ENCODE peak calls at places on chromosomes 6 and 20, in four cellular contexts. One of them, this sample, is unnamed.

GRCh38 chr6:18226451-18226850 is 37.9 kb downstream of the DEK start:
- DNase-seq in pancreas: no peak
- DNase-seq in H1: no peak
- DNase-seq in cardiac fibroblast: peak; percentile 26
- DNase-seq in this sample: no peak

GRCh38 chr6:25660512-25660911 is 8.5 kb downstream of the SCGN start:
- DNase-seq in cardiac fibroblast: peak; percentile 30
- DNase-seq in H1: no peak
- DNase-seq in pancreas: no peak
- DNase-seq in this sample: no peak

GRCh38 chr6:100549406-100550167 is 84.9 kb upstream of the SIM1 start:
- DNase-seq in H1: no peak
- DNase-seq in cardiac fibroblast: peak; percentile 66
- DNase-seq in pancreas: no peak
- DNase-seq in this sample: no peak

GRCh38 chr6:136415351-136416005 is 125.8 kb upstream of the BCLAF1 start:
- DNase-seq in cardiac fibroblast: peak; percentile 11
- DNase-seq in H1: no peak
- DNase-seq in pancreas: no peak
- DNase-seq in this sample: no peak

GRCh38 chr20:20255104-20255503 is 112.8 kb upstream of the INSM1 start:
- DNase-seq in H1: no peak
- DNase-seq in cardiac fibroblast: no peak
- DNase-seq in pancreas: no peak
- DNase-seq in this sample: no peak

GRCh38 chr20:41854765-41855164 is 236.6 kb upstream of the CHD6 start:
- DNase-seq in H1: no peak
- DNase-seq in pancreas: no peak
- DNase-seq in cardiac fibroblast: no peak
- DNase-seq in this sample: no peak

GRCh38 chr6:115195239-115195638 is 852.4 kb upstream of the HS3ST5 start:
- DNase-seq in H1: no peak
- DNase-seq in cardiac fibroblast: no peak
- DNase-seq in pancreas: no peak
- DNase-seq in this sample: no peak

GRCh38 chr20:53597521-53598120 is 4.0 kb upstream of the ZNF217 start:
- DNase-seq in pancreas: no peak
- DNase-seq in H1: no peak
- DNase-seq in cardiac fibroblast: no peak
- DNase-seq in this sample: no peak

GRCh38 chr20:7682916-7683315 is 257.3 kb downstream of the HAO1 start:
- DNase-seq in H1: no peak
- DNase-seq in cardiac fibroblast: no peak
- DNase-seq in pancreas: no peak
- DNase-seq in this sample: no peak

GRCh38 chr20:61761453-61762207 is 304.1 kb downstream of the TAF4 start:
- DNase-seq in H1: no peak
- DNase-seq in pancreas: no peak
- DNase-seq in cardiac fibroblast: no peak
- DNase-seq in this sample: no peak

GRCh38 chr20:46113071-46113470 is 5.0 kb upstream of the CD40 start:
- DNase-seq in H1: no peak
- DNase-seq in pancreas: no peak
- DNase-seq in cardiac fibroblast: no peak
- DNase-seq in this sample: peak; percentile 22

GRCh38 chr6:3831741-3832530 is 17.2 kb upstream of the FAM50B start:
- DNase-seq in H1: no peak
- DNase-seq in cardiac fibroblast: no peak
- DNase-seq in pancreas: no peak
- DNase-seq in this sample: no peak

GRCh38 chr6:3830806-3831205 is 18.4 kb upstream of the FAM50B start:
- DNase-seq in H1: no peak
- DNase-seq in pancreas: no peak
- DNase-seq in cardiac fibroblast: no peak
- DNase-seq in this sample: no peak

GRCh38 chr6:3838992-3839867 is 9.9 kb upstream of the FAM50B start:
- DNase-seq in cardiac fibroblast: peak; percentile 68
- DNase-seq in H1: no peak
- DNase-seq in pancreas: no peak
- DNase-seq in this sample: no peak

GRCh38 chr6:3837781-3838180 is 11.4 kb upstream of the FAM50B start:
- DNase-seq in cardiac fibroblast: no peak
- DNase-seq in pancreas: no peak
- DNase-seq in H1: no peak
- DNase-seq in this sample: no peak

GRCh38 chr6:3835055-3835731 is 14.0 kb upstream of the FAM50B start:
- DNase-seq in cardiac fibroblast: peak; percentile 76
- DNase-seq in H1: no peak
- DNase-seq in pancreas: peak; percentile 55
- DNase-seq in this sample: peak; percentile 62
- TF ChIP-seq CTCF in cardiac fibroblast: no peak
- TF ChIP-seq CTCF in H1: no peak
- TF ChIP-seq CTCF in pancreas: no peak
- TF ChIP-seq CTCF in this sample: peak; percentile 65

GRCh38 chr6:107079429-107079828 is 35.9 kb downstream of the BEND3 start:
- DNase-seq in H1: no peak
- DNase-seq in cardiac fibroblast: no peak
- DNase-seq in pancreas: no peak
- DNase-seq in this sample: no peak
- TF ChIP-seq CTCF in H1: peak; percentile 11
- TF ChIP-seq CTCF in cardiac fibroblast: no peak
- TF ChIP-seq CTCF in pancreas: no peak
- TF ChIP-seq CTCF in this sample: no peak

DNA sequence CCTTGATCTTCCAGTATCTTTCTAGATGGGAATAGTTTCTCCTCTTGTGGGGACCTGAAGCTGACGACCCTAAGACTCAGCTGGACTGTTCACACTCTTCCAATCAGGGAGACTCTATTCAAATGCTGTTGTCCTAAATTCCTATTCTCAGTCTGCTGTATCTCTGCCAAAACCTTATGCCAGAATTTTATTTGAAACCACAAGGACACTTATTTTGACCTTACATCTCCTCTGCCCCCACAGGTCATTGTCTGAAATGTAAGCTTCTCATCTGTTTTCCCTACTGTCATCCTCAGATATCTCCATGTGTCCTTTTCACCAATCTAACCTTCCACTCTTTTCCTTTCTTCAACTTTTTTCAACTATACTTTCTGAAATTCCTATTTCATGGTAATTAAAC is 289.5 kb upstream of the SGK1 start:
- DNase-seq in cardiac fibroblast: no peak
- DNase-seq in pancreas: no peak
- DNase-seq in H1: no peak
- DNase-seq in this sample: no peak
- TF ChIP-seq CTCF in cardiac fibroblast: no peak
- TF ChIP-seq CTCF in pancreas: no peak
- TF ChIP-seq CTCF in H1: no peak
- TF ChIP-seq CTCF in this sample: no peak

DNA sequence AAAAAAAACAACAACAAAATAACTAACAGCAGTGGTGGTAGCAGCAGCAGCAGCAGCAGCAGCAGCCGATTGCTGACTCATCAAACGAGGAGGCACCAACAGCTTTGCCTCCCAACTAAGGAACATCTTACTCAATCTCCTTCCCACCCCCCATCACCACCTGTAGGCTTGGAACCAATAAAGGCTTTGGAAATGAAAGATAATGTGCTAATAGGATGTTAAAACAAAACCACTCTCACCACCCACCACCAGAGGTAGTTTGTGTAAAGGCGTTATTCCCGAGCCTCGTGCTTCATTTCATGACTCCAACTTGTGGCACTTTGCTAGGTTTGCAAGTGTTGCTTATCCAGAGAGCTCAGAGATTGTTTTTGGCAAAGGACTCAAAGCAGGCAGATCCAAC is 346.5 kb downstream of the CD83 start:
- DNase-seq in pancreas: no peak
- DNase-seq in cardiac fibroblast: peak; percentile 67
- DNase-seq in H1: no peak
- DNase-seq in this sample: peak; percentile 18
- TF ChIP-seq CTCF in pancreas: no peak
- TF ChIP-seq CTCF in cardiac fibroblast: peak; percentile 19
- TF ChIP-seq CTCF in H1: no peak
- TF ChIP-seq CTCF in this sample: no peak

This sample was measured in Caco-2.